ENCODE peak calls at places on chromosome 13, in five cellular contexts. A is Kasumi-1; C is stimulated activated CD8-positive, alpha-beta memory T cell treated with anti-CD3 and anti-CD28 coated beads, Interleukin-15, amount 100 ng/mL, for 24 hours; U is HL-60; P is brain microvascular endothelial cell. Z is an unnamed sample.

GRCh38 chr13:99970761-99971575 is 599 bp downstream of the ZIC5 start:
- DNase-seq in A (no peak), C (no peak), U (no peak), P (no peak), Z (no peak)

GRCh38 chr13:51643882-51644281 is 59.6 kb downstream of the WDFY2 start:
- DNase-seq in A (peak), C (no peak), U (no peak), P (peak), Z (no peak)

GRCh38 chr13:75558130-75558840 is 8.7 kb downstream of the UCHL3 start:
- DNase-seq in A (no peak), C (no peak), U (no peak), P (no peak), Z (no peak)

GRCh38 chr13:99974296-99974938 is 2.9 kb upstream of the ZIC5 start:
- DNase-seq in A (no peak), C (no peak), U (no peak), P (no peak), Z (no peak)

GRCh38 chr13:61414136-61414535 is 1.5 kb downstream of the PCDH20 start:
- DNase-seq in A (no peak), C (no peak), U (no peak), P (no peak), Z (no peak)

GRCh38 chr13:68727165-68727564 is 1380.5 kb upstream of the ATXN8OS start:
- DNase-seq in A (no peak), C (no peak), U (no peak), P (no peak), Z (no peak)

GRCh38 chr13:110232146-110232545 is 74.8 kb downstream of the COL4A1 start:
- DNase-seq in A (no peak), C (no peak), U (no peak), P (no peak), Z (no peak)

GRCh38 chr13:80562423-80562822 is 221.5 kb upstream of the SPRY2 start:
- DNase-seq in A (no peak), C (no peak), U (no peak), P (no peak), Z (no peak)

GRCh38 chr13:72852207-72852606 is 70.3 kb downstream of the PIBF1 start:
- DNase-seq in A (no peak), C (no peak), U (no peak), P (no peak), Z (no peak)

GRCh38 chr13:23378009-23378632 is 55.4 kb downstream of the SACS start:
- DNase-seq in A (peak), C (no peak), U (peak), P (peak), Z (no peak)

GRCh38 chr13:100349594-100349993 is 239.0 kb downstream of the GGACT start:
- DNase-seq in A (peak), C (no peak), U (no peak), P (no peak), Z (no peak)

GRCh38 chr13:27926644-27927434 is 7.0 kb downstream of the PDX1 start:
- DNase-seq in A (no peak), C (no peak), U (no peak), P (no peak), Z (no peak)

GRCh38 chr13:38656699-38657098 is 30.2 kb upstream of the FREM2 start:
- DNase-seq in A (no peak), C (no peak), U (no peak), P (no peak), Z (no peak)

GRCh38 chr13:21364357-21364756 is 94.7 kb downstream of the ZDHHC20 start:
- DNase-seq in A (no peak), C (no peak), U (no peak), P (no peak), Z (peak)

GRCh38 chr13:20159646-20160345 is 1.1 kb downstream of the GJA3 start:
- DNase-seq in A (no peak), C (no peak), U (no peak), P (no peak), Z (no peak)

GRCh38 chr13:82358284-82358683 is 1524.0 kb downstream of the SLITRK1 start:
- DNase-seq in A (no peak), C (no peak), U (no peak), P (no peak), Z (no peak)

Z was measured in upper lobe of right lung.